ENCODE peak calls at places on chromosome 17, in eight cellular contexts. V, W, Y, G, S, H, F and A are unnamed samples.

GRCh38 chr17:4607773-4608187 is 23.5 kb downstream of the SMTNL2 start:
- DNase-seq in V (no peak), W (no peak), Y (no peak), G (no peak), S (no peak), H (peak; percentile 12), F (peak; percentile 58), A (peak; percentile 79)

GRCh38 chr17:75250009-75250471 is 11.4 kb downstream of the GGA3 start:
- DNase-seq in V (peak; percentile 31), W (peak; percentile 78), Y (no peak), G (peak; percentile 37), S (no peak), H (no peak), F (peak; percentile 69), A (no peak)

GRCh38 chr17:49972486-49973270 is 3.7 kb downstream of the DLX4 start:
- DNase-seq in V (no peak), W (no peak), Y (no peak), G (no peak), S (no peak), H (no peak), F (no peak), A (no peak)

GRCh38 chr17:70169707-70170597 is 620 bp downstream of the KCNJ2 start:
- DNase-seq in V (no peak), W (no peak), Y (no peak), G (no peak), S (peak; percentile 75), H (no peak), F (peak; percentile 39), A (no peak)

GRCh38 chr17:72359274-72359673 is 238.5 kb downstream of the SOX9 start:
- DNase-seq in V (no peak), W (no peak), Y (no peak), G (no peak), S (no peak), H (no peak), F (no peak), A (no peak)

GRCh38 chr17:6914711-6915110 is 81.1 kb upstream of the ALOX12 start:
- DNase-seq in V (no peak), W (no peak), Y (no peak), G (no peak), S (no peak), H (no peak), F (no peak), A (no peak)

GRCh38 chr17:688100-688989 is 26.3 kb downstream of the VPS53 start:
- DNase-seq in V (peak; percentile 12), W (no peak), Y (no peak), G (no peak), S (no peak), H (no peak), F (no peak), A (no peak)

GRCh38 chr17:63445065-63445464 is 1.0 kb downstream of the CYB561 start:
- DNase-seq in V (no peak), W (no peak), Y (no peak), G (no peak), S (no peak), H (no peak), F (no peak), A (no peak)

GRCh38 chr17:61378658-61379456 is 20.8 kb upstream of the TBX2 start:
- DNase-seq in V (no peak), W (no peak), Y (no peak), G (no peak), S (no peak), H (no peak), F (no peak), A (no peak)

GRCh38 chr17:38464723-38465419 is 36.6 kb downstream of the ARHGAP23 start:
- DNase-seq in V (no peak), W (no peak), Y (peak; percentile 78), G (no peak), S (peak; percentile 93), H (peak; percentile 93), F (peak; percentile 96), A (peak; percentile 93)

GRCh38 chr17:28705728-28706334 is 5.9 kb downstream of the PROCA1 start:
- DNase-seq in V (no peak), W (no peak), Y (no peak), G (no peak), S (no peak), H (no peak), F (no peak), A (no peak)

GRCh38 chr17:17401271-17401781 is 75.5 kb upstream of the MED9 start:
- DNase-seq in V (no peak), W (no peak), Y (no peak), G (no peak), S (no peak), H (peak; percentile 51), F (peak; percentile 51), A (no peak)

GRCh38 chr17:54870671-54871175 is 29.9 kb upstream of the TOM1L1 start:
- DNase-seq in V (no peak), W (no peak), Y (no peak), G (no peak), S (no peak), H (no peak), F (no peak), A (no peak)

GRCh38 chr17:79083191-79083971 is 8.8 kb downstream of the ENGASE start:
- DNase-seq in V (no peak), W (no peak), Y (no peak), G (no peak), S (no peak), H (no peak), F (no peak), A (no peak)

GRCh38 chr17:45227101-45227591 is 5.5 kb downstream of the FMNL1 start:
- DNase-seq in V (no peak), W (peak; percentile 78), Y (no peak), G (no peak), S (no peak), H (no peak), F (no peak), A (no peak)

GRCh38 chr17:32259596-32259995 is 6.0 kb upstream of the RHBDL3 start:
- DNase-seq in V (no peak), W (no peak), Y (no peak), G (no peak), S (no peak), H (peak; percentile 56), F (peak; percentile 82), A (no peak)

GRCh38 chr17:59643159-59643857 is 23.6 kb downstream of the CLTC start:
- DNase-seq in V (no peak), W (no peak), Y (no peak), G (no peak), S (no peak), H (no peak), F (peak; percentile 33), A (no peak)

GRCh38 chr17:75921596-75921995 is 16.9 kb upstream of the MRPL38 start:
- DNase-seq in V (no peak), W (no peak), Y (no peak), G (no peak), S (no peak), H (no peak), F (no peak), A (no peak)

GRCh38 chr17:62163847-62164246 is 98.8 kb upstream of the MED13 start:
- DNase-seq in V (no peak), W (no peak), Y (no peak), G (no peak), S (no peak), H (no peak), F (no peak), A (no peak)

GRCh38 chr17:1228752-1229353 is 41.4 kb upstream of the BHLHA9 start:
- DNase-seq in V (no peak), W (peak; percentile 37), Y (no peak), G (no peak), S (no peak), H (no peak), F (peak; percentile 29), A (no peak)

GRCh38 chr17:65813306-65813705 is 251.9 kb upstream of the AXIN2 start:
- DNase-seq in V (no peak), W (no peak), Y (no peak), G (no peak), S (no peak), H (no peak), F (peak; percentile 14), A (no peak)

GRCh38 chr17:3535253-3535995 is 22.2 kb downstream of the TRPV3 start:
- DNase-seq in V (peak; percentile 31), W (peak; percentile 84), Y (peak; percentile 70), G (peak; percentile 33), S (no peak), H (peak; percentile 79), F (peak; percentile 95), A (peak; percentile 88)

GRCh38 chr17:29376667-29377268 is 13.4 kb upstream of the TAOK1 start:
- DNase-seq in V (no peak), W (no peak), Y (no peak), G (no peak), S (no peak), H (peak; percentile 90), F (peak; percentile 90), A (no peak)

GRCh38 chr17:2111691-2112090 is 56.8 kb downstream of the HIC1 start:
- DNase-seq in V (no peak), W (no peak), Y (no peak), G (no peak), S (no peak), H (no peak), F (no peak), A (no peak)

GRCh38 chr17:8001976-8002645 is at the start of gene GUCY2D:
- DNase-seq in V (no peak), W (no peak), Y (no peak), G (no peak), S (no peak), H (no peak), F (peak; percentile 18), A (peak; percentile 59)

GRCh38 chr17:83189673-83190385 is 110.4 kb downstream of the METRNL start:
- DNase-seq in V (no peak), W (no peak), Y (no peak), G (no peak), S (peak; percentile 65), H (no peak), F (peak; percentile 83), A (peak; percentile 73)